ENCODE peak calls at places on chromosomes 13 and 19, in four cellular contexts. Q is uterus, G is GM12865, U is DND-41. P is an unnamed sample.

GRCh38 chr19:7083076-7083956 is 13.8 kb downstream of the ZNF557 start:
- DNase-seq in Q (no peak), U (no peak), G (peak; percentile 52), P (no peak)

GRCh38 chr13:78604782-78605611 is 1.6 kb upstream of the POU4F1 start:
- DNase-seq in U (peak; percentile 79), G (no peak), Q (no peak), P (no peak)

GRCh38 chr19:35928507-35928906 is 7.7 kb upstream of the LRFN3 start:
- DNase-seq in U (no peak), G (no peak), Q (no peak), P (no peak)

GRCh38 chr19:6396305-6396704 is 3.3 kb upstream of the GTF2F1 start:
- DNase-seq in Q (no peak), U (no peak), G (no peak), P (no peak)

GRCh38 chr19:21698215-21698614 is 69.2 kb downstream of the ZNF100 start:
- DNase-seq in Q (no peak), G (no peak), U (no peak), P (no peak)

GRCh38 chr19:14150770-14151661 is 14.6 kb upstream of the ASF1B start:
- DNase-seq in G (no peak), U (no peak), Q (no peak), P (no peak)

GRCh38 chr19:19820774-19821315 is 705 bp downstream of the ZNF506 start:
- DNase-seq in U (peak; percentile 40), G (peak; percentile 33), Q (no peak), P (no peak)

GRCh38 chr19:16328824-16329482 is 4.3 kb downstream of the KLF2 start:
- DNase-seq in G (peak; percentile 74), U (no peak), Q (no peak), P (no peak)

GRCh38 chr19:30303131-30303654 is 69.0 kb upstream of the ZNF536 start:
- DNase-seq in U (no peak), G (no peak), Q (no peak), P (no peak)

GRCh38 chr19:35055715-35056179 is 14.2 kb downstream of the HPN start:
- DNase-seq in G (peak; percentile 26), Q (no peak), U (no peak), P (no peak)

DNA sequence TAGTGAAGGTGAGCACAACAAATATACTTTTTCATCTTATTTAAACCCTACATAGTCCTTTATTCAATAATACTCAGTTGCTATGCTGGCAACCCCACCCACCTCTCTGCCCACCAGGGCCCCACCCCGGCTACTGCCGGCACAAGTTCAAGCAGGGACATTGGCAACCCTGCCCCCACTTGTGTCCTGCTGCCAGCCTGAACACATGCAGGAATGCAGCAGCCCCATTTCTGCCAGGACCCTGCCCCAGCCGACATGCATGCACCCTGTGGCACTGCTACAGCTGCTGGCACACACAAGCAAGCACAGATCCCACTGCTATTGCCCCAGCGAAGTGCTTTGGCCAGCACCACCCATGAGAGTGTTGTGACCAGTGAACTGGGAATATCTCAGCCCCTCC is 289.8 kb downstream of the COG6 start:
- DNase-seq in U (no peak), Q (no peak), G (no peak), P (no peak)
- H3K4me3 ChIP-seq in U (no peak overlapping the region), Q (no peak overlapping the region), G (no peak overlapping the region), P (no peak overlapping the region)

GRCh38 chr19:1017906-1018305 is 3.0 kb downstream of the TMEM259 start:
- DNase-seq in Q (no peak), G (no peak), U (no peak), P (no peak)
- H3K4me3 ChIP-seq in Q (no peak overlapping the region), G (no peak overlapping the region), U (no peak overlapping the region), P (peak overlapping the region; percentile 45)

DNA sequence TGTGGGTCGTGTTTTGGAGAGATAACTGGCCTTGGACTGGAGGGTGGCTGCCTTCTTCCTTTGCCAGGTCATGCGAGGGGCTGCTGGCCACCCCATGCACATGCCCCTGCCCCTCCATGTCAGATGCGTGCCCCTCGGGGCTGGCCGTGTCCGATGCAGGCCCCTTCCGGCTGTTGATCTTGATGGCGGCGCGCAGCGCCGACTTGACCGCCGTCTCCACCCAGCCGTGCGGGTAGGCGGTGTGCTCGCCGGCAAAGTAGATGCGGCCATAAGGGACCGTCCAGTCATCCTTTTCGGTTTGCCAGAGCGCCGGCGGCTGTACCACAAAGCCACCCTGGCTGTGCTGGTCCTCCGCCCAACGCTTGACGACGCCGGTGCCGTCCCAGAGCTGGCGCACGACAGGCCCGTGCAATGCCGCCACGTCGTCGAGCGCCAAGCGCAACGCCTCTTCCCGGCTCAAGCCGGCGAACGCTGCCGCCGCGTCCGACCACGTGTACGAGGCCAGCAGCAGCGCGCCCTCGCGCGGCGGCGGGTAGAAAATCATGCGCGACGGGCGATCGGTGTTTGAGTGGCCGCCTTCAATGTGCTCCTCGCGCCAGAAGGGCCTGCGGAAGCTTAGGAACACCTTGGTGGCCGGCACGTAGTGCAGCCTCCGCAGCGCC is 6.9 kb downstream of the IL4I1 start:
- DNase-seq in Q (peak; percentile 61), G (peak; percentile 72), U (no peak), P (no peak)
- H3K4me3 ChIP-seq in Q (no peak overlapping the region), G (no peak overlapping the region), U (no peak overlapping the region), P (no peak overlapping the region)

GRCh38 chr13:45336025-45336800 is 4.8 kb downstream of the TPT1 start:
- DNase-seq in U (no peak), Q (no peak), G (no peak), P (no peak)

GRCh38 chr13:45333251-45333972 is 7.6 kb downstream of the TPT1 start:
- DNase-seq in U (no peak), Q (no peak), G (no peak), P (no peak)

GRCh38 chr13:45337395-45337794 is 3.6 kb downstream of the TPT1 start:
- DNase-seq in Q (no peak), U (no peak), G (no peak), P (no peak)

GRCh38 chr13:45333973-45334922 is 6.7 kb downstream of the TPT1 start:
- DNase-seq in U (peak; percentile 66), Q (no peak), G (no peak), P (no peak)

DNA sequence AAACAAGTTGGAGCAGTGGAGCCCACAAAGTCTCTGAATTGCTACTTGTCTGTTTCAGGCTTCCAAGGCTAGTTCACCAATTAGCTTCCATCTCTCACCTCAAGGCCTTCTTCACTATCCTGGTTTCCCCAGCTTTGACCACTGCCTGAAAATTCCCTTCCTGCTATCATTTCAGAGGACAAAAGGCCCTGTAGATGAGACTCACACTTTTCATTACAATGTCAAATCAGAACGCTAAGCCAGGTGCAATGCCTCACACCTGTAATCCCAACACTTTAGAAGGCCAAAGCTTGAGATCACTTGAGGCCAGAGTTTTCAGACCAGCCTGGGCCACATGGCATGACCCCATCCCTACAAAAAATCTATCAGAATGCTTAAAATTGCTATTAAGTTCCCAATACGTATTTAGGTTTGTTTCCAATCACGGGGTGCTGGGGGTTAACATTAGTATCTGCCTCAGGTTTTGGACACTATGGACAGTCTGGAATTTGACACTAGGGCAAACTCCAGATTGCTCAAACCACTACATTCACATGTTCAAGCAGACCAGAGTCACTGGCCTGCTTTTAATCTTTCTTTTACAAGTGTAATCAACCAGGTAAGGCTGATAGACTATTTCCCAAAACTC is 5.5 kb downstream of the TPT1 start:
- DNase-seq in Q (no peak), U (no peak), G (no peak), P (no peak)
- H3K4me3 ChIP-seq in Q (no peak overlapping the region), U (no peak overlapping the region), G (no peak overlapping the region), P (no peak overlapping the region)

GRCh38 chr13:20126460-20127262 is 34.2 kb downstream of the GJA3 start:
- DNase-seq in Q (no peak), G (no peak), U (no peak), P (no peak)
- H3K4me3 ChIP-seq in Q (no peak overlapping the region), G (no peak overlapping the region), U (no peak overlapping the region), P (no peak overlapping the region)

GRCh38 chr19:48510421-48511268 is 990 bp downstream of the LMTK3 start:
- DNase-seq in Q (peak; percentile 62), U (peak; percentile 73), G (peak; percentile 64), P (peak; percentile 47)
- H3K4me3 ChIP-seq in Q (no peak overlapping the region), U (no peak overlapping the region), G (no peak overlapping the region), P (no peak overlapping the region)

GRCh38 chr19:17943284-17944221 is 10.7 kb downstream of the CCDC124 start:
- DNase-seq in Q (no peak), U (no peak), G (no peak), P (no peak)
- H3K4me3 ChIP-seq in Q (no peak overlapping the region), U (no peak overlapping the region), G (no peak overlapping the region), P (no peak overlapping the region)

GRCh38 chr19:11478167-11479089 is 2.4 kb downstream of the ELAVL3 start:
- DNase-seq in Q (no peak), U (no peak), G (no peak), P (no peak)

GRCh38 chr19:11480927-11481776 is at the start of gene ELAVL3:
- DNase-seq in U (no peak), G (no peak), Q (no peak), P (no peak)

GRCh38 chr19:11480081-11480926 is 542 bp downstream of the ELAVL3 start:
- DNase-seq in Q (no peak), U (no peak), G (no peak), P (no peak)

GRCh38 chr19:11479470-11480080 is 1.3 kb downstream of the ELAVL3 start:
- DNase-seq in Q (no peak), U (no peak), G (no peak), P (no peak)

DNA sequence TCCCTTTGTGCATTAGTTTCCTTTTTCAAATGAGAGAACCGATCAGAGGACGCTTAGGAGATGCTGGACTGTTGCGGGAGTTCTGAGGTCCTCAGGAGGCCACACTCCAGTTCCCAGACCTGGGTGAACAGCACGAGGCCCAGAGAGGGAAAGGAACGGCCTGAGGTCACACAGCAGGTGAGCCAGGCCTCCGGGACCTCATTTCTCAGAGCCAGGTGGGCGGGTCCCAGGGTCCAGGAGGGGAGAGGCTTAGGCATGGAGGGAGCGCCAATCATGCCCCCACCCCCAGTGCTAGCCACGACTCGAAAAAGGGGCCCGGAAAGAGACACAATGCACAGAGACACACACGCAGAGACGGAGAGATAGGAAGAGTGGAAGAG is 1.8 kb downstream of the ELAVL3 start:
- DNase-seq in Q (no peak), G (no peak), U (no peak), P (no peak)
- H3K4me3 ChIP-seq in Q (no peak overlapping the region), G (no peak overlapping the region), U (no peak overlapping the region), P (no peak overlapping the region)

GRCh38 chr13:71524245-71525002 is 342.6 kb downstream of the DACH1 start:
- DNase-seq in Q (no peak), U (no peak), G (no peak), P (no peak)
- H3K4me3 ChIP-seq in Q (no peak overlapping the region), U (no peak overlapping the region), G (no peak overlapping the region), P (no peak overlapping the region)